ENCODE peak calls at places on chromosomes 12 and 14, in seven cellular contexts. J, X, P, K, V, R and Y are unnamed samples.

GRCh38 chr12:51631021-51631420 is 40.0 kb downstream of the SCN8A start:
- DNase-seq in J (no peak), X (no peak), P (no peak), K (no peak), V (no peak), R (no peak), Y (no peak)

GRCh38 chr12:74903522-74903921 is 306.1 kb downstream of the KCNC2 start:
- DNase-seq in J (peak; percentile 83), X (no peak), P (no peak), K (no peak), V (no peak), R (no peak), Y (no peak)

GRCh38 chr12:126763359-126763758 is 1503.6 kb upstream of the TMEM132C start:
- DNase-seq in J (no peak), X (no peak), P (no peak), K (no peak), V (no peak), R (no peak), Y (no peak)

GRCh38 chr12:3445127-3445978 is 45.6 kb upstream of the PRMT8 start:
- DNase-seq in J (peak; percentile 36), X (no peak), P (no peak), K (no peak), V (no peak), R (no peak), Y (no peak)

GRCh38 chr12:16730772-16731171 is 124.8 kb upstream of the LMO3 start:
- DNase-seq in J (no peak), X (no peak), P (no peak), K (no peak), V (no peak), R (no peak), Y (no peak)

GRCh38 chr14:64303471-64303917 is 9.3 kb upstream of the ESR2 start:
- DNase-seq in J (peak; percentile 57), X (no peak), P (peak; percentile 51), K (no peak), V (no peak), R (peak; percentile 91), Y (peak; percentile 72)

GRCh38 chr14:61569783-61570182 is 125.5 kb upstream of the HIF1A start:
- DNase-seq in J (peak; percentile 17), X (peak; percentile 84), P (no peak), K (no peak), V (peak; percentile 40), R (no peak), Y (peak; percentile 38)

GRCh38 chr12:132160016-132160415 is 15.8 kb downstream of the NOC4L start:
- DNase-seq in J (no peak), X (no peak), P (no peak), K (no peak), V (no peak), R (no peak), Y (no peak)

GRCh38 chr14:59305836-59306555 is 117.5 kb downstream of the DAAM1 start:
- DNase-seq in J (no peak), X (no peak), P (no peak), K (no peak), V (no peak), R (no peak), Y (no peak)

GRCh38 chr12:46382425-46382973 is 9.9 kb upstream of the SLC38A2 start:
- DNase-seq in J (peak; percentile 68), X (no peak), P (no peak), K (no peak), V (no peak), R (no peak), Y (no peak)

GRCh38 chr12:2198088-2198501 is 145.3 kb downstream of the CACNA1C start:
- DNase-seq in J (peak; percentile 95), X (peak; percentile 39), P (peak; percentile 77), K (no peak), V (no peak), R (no peak), Y (peak; percentile 43)

GRCh38 chr14:72600551-72601330 is 293.2 kb downstream of the DPF3 start:
- DNase-seq in J (peak; percentile 53), X (no peak), P (no peak), K (no peak), V (no peak), R (no peak), Y (no peak)

GRCh38 chr12:12091977-12092663 is 21.4 kb downstream of the BCL2L14 start:
- DNase-seq in J (no peak), X (no peak), P (no peak), K (no peak), V (no peak), R (no peak), Y (no peak)

GRCh38 chr12:3294481-3294911 is 196.5 kb upstream of the PRMT8 start:
- DNase-seq in J (no peak), X (no peak), P (no peak), K (no peak), V (no peak), R (no peak), Y (no peak)

GRCh38 chr14:93712838-93713724 is 75.2 kb downstream of the PRIMA1 start:
- DNase-seq in J (peak; percentile 40), X (no peak), P (no peak), K (no peak), V (no peak), R (no peak), Y (no peak)

GRCh38 chr12:120713861-120714482 is 3.7 kb downstream of the UNC119B start:
- DNase-seq in J (peak; percentile 93), X (peak; percentile 74), P (peak; percentile 45), K (peak; percentile 70), V (peak; percentile 70), R (peak; percentile 79), Y (peak; percentile 90)

GRCh38 chr14:105880616-105881015 is 354.2 kb downstream of the TMEM121 start:
- DNase-seq in J (peak; percentile 10), X (no peak), P (no peak), K (no peak), V (no peak), R (no peak), Y (no peak)

GRCh38 chr14:104892517-104893434 is 27.7 kb downstream of the CEP170B start:
- DNase-seq in J (peak; percentile 49), X (no peak), P (no peak), K (no peak), V (no peak), R (no peak), Y (no peak)

GRCh38 chr12:111756196-111756595 is 10.5 kb upstream of the ALDH2 start:
- DNase-seq in J (no peak), X (no peak), P (no peak), K (no peak), V (no peak), R (no peak), Y (no peak)

GRCh38 chr12:55681142-55682077 is 26.3 kb downstream of the ITGA7 start:
- DNase-seq in J (peak; percentile 99), X (peak; percentile 25), P (peak; percentile 92), K (no peak), V (no peak), R (no peak), Y (peak; percentile 95)

GRCh38 chr14:99522457-99522891 is 41.3 kb downstream of the CCNK start:
- DNase-seq in J (peak; percentile 79), X (peak; percentile 47), P (no peak), K (no peak), V (no peak), R (no peak), Y (no peak)

GRCh38 chr14:57831981-57832380 is 33.9 kb downstream of the SLC35F4 start:
- DNase-seq in J (peak; percentile 84), X (no peak), P (no peak), K (no peak), V (no peak), R (no peak), Y (no peak)

GRCh38 chr14:94129758-94130414 is 482 bp upstream of the IFI27L2 start:
- DNase-seq in J (peak; percentile 73), X (peak; percentile 35), P (peak; percentile 44), K (no peak), V (peak; percentile 32), R (peak; percentile 71), Y (peak; percentile 27)

GRCh38 chr12:12645485-12645884 is 33.8 kb downstream of the CREBL2 start:
- DNase-seq in J (peak; percentile 63), X (peak; percentile 16), P (no peak), K (peak; percentile 3), V (peak; percentile 26), R (no peak), Y (peak; percentile 36)

GRCh38 chr14:79483472-79483871 is 727.8 kb downstream of the DIO2 start:
- DNase-seq in J (no peak), X (peak; percentile 88), P (peak; percentile 3), K (no peak), V (no peak), R (no peak), Y (no peak)

GRCh38 chr14:68956728-68957127 is 22.4 kb downstream of the ACTN1 start:
- DNase-seq in J (no peak), X (no peak), P (no peak), K (no peak), V (no peak), R (no peak), Y (no peak)

GRCh38 chr12:76183459-76184186 is 99.1 kb upstream of the NAP1L1 start:
- DNase-seq in J (no peak), X (peak; percentile 100), P (peak; percentile 90), K (no peak), V (no peak), R (no peak), Y (peak; percentile 64)

GRCh38 chr14:105102893-105103292 is 37.7 kb upstream of the GPR132 start:
- DNase-seq in J (no peak), X (no peak), P (no peak), K (no peak), V (no peak), R (no peak), Y (no peak)

GRCh38 chr12:2751686-2752085 is 43.1 kb upstream of the FKBP4 start:
- DNase-seq in J (peak; percentile 82), X (no peak), P (no peak), K (no peak), V (no peak), R (no peak), Y (no peak)

GRCh38 chr14:34038358-34039057 is 87.6 kb upstream of the EGLN3 start:
- DNase-seq in J (no peak), X (no peak), P (no peak), K (no peak), V (no peak), R (no peak), Y (no peak)

GRCh38 chr14:74647834-74648361 is 35.9 kb upstream of the LTBP2 start:
- DNase-seq in J (peak; percentile 53), X (no peak), P (no peak), K (no peak), V (no peak), R (no peak), Y (no peak)

GRCh38 chr14:76267322-76268012 is 108.5 kb upstream of the ESRRB start:
- DNase-seq in J (peak; percentile 78), X (peak; percentile 19), P (no peak), K (no peak), V (no peak), R (peak; percentile 46), Y (no peak)

GRCh38 chr14:57865450-57866198 is at the start of gene SLC35F4:
- DNase-seq in J (peak; percentile 97), X (no peak), P (peak; percentile 25), K (no peak), V (no peak), R (no peak), Y (no peak)

GRCh38 chr14:73026243-73026844 is 562 bp downstream of the ZFYVE1 start:
- DNase-seq in J (peak; percentile 44), X (no peak), P (no peak), K (no peak), V (peak; percentile 3), R (no peak), Y (no peak)

GRCh38 chr14:51248041-51248987 is 8.3 kb downstream of the TMX1 start:
- DNase-seq in J (no peak), X (no peak), P (no peak), K (no peak), V (no peak), R (no peak), Y (no peak)

GRCh38 chr12:56800221-56800620 is 37.1 kb downstream of the HSD17B6 start:
- DNase-seq in J (no peak), X (no peak), P (no peak), K (no peak), V (no peak), R (no peak), Y (no peak)

GRCh38 chr12:61902403-61902802 is 357.8 kb upstream of the USP15 start:
- DNase-seq in J (no peak), X (no peak), P (no peak), K (no peak), V (no peak), R (no peak), Y (no peak)

GRCh38 chr14:96838449-96838848 is 41.3 kb downstream of the VRK1 start:
- DNase-seq in J (no peak), X (no peak), P (no peak), K (no peak), V (no peak), R (no peak), Y (no peak)